ENCODE peak calls at places on chromosomes 16 and 17, in eight cellular contexts. F, U, D, I, Z, R, S and E are unnamed samples.

GRCh38 chr16:56793504-56793903 is 63.6 kb downstream of the NUP93 start:
- DNase-seq in R (no peak), S (no peak), D (no peak), Z (no peak), I (peak), F (peak), U (no peak), E (peak)

GRCh38 chr17:12990041-12990808 is 27.6 kb downstream of the ELAC2 start:
- DNase-seq in S (no peak), Z (no peak), U (no peak), F (no peak), I (no peak), D (no peak), R (no peak), E (no peak)

GRCh38 chr17:36673068-36673467 is 71.7 kb downstream of the MRM1 start:
- DNase-seq in D (no peak), F (no peak), U (no peak), I (no peak), S (no peak), R (no peak), Z (no peak), E (no peak)

GRCh38 chr17:60773552-60773951 is 95.9 kb downstream of the BCAS3 start:
- DNase-seq in U (no peak), Z (no peak), D (no peak), S (no peak), R (no peak), F (no peak), I (no peak), E (no peak)

GRCh38 chr17:304461-304860 is 48.1 kb downstream of the RPH3AL start:
- DNase-seq in Z (no peak), I (no peak), F (no peak), D (no peak), U (no peak), R (no peak), S (peak), E (no peak)

GRCh38 chr17:47708312-47708863 is 14.4 kb downstream of the TBKBP1 start:
- DNase-seq in F (no peak), S (no peak), Z (no peak), I (no peak), R (no peak), U (no peak), D (no peak), E (no peak)

GRCh38 chr16:86876499-86876898 is 298.1 kb downstream of the FOXL1 start:
- DNase-seq in Z (no peak), F (no peak), D (no peak), S (no peak), U (no peak), I (no peak), R (no peak), E (no peak)

GRCh38 chr16:73605309-73605708 is 557.4 kb upstream of the ZFHX3 start:
- DNase-seq in U (no peak), I (no peak), F (no peak), D (no peak), S (no peak), R (peak), Z (no peak), E (no peak)

GRCh38 chr17:56887552-56888467 is 26.0 kb downstream of the TRIM25 start:
- DNase-seq in F (no peak), U (no peak), I (no peak), S (no peak), R (no peak), D (no peak), Z (no peak), E (no peak)

GRCh38 chr17:27294689-27295630 is 1.0 kb downstream of the WSB1 start:
- DNase-seq in U (peak), D (no peak), I (peak), Z (peak), S (peak), F (peak), R (no peak), E (peak)

GRCh38 chr16:59170065-59170712 is 436.1 kb upstream of the GOT2 start:
- DNase-seq in S (no peak), I (no peak), F (no peak), R (peak), U (no peak), D (no peak), Z (peak), E (no peak)

GRCh38 chr17:45793999-45794540 is 9.9 kb downstream of the CRHR1 start:
- DNase-seq in R (no peak), I (no peak), S (no peak), F (no peak), Z (no peak), D (no peak), U (no peak), E (no peak)

GRCh38 chr17:60863892-60864673 is 186.4 kb downstream of the BCAS3 start:
- DNase-seq in D (no peak), I (peak), R (no peak), S (peak), U (no peak), Z (no peak), F (peak), E (no peak)

GRCh38 chr17:56125830-56126819 is 27.1 kb upstream of the ANKFN1 start:
- DNase-seq in S (peak), Z (peak), I (peak), R (no peak), U (peak), D (no peak), F (peak), E (peak)

GRCh38 chr16:28823291-28823718 is 506 bp downstream of the ATXN2L start:
- DNase-seq in Z (no peak), S (peak), I (peak), U (no peak), F (no peak), D (no peak), R (no peak), E (peak)

GRCh38 chr16:48687421-48688038 is 77.5 kb upstream of the N4BP1 start:
- DNase-seq in F (peak), R (no peak), S (peak), U (peak), D (peak), I (peak), Z (peak), E (peak)

GRCh38 chr16:30183236-30183960 is at the start of gene CORO1A:
- DNase-seq in I (peak), U (peak), R (no peak), S (peak), F (peak), D (peak), Z (peak), E (peak)

GRCh38 chr17:12302711-12303110 is 282.0 kb downstream of the MAP2K4 start:
- DNase-seq in S (no peak), I (no peak), D (no peak), F (no peak), U (no peak), Z (no peak), R (no peak), E (no peak)

GRCh38 chr17:79624658-79625478 is 14.0 kb upstream of the RBFOX3 start:
- DNase-seq in D (no peak), I (no peak), F (no peak), S (no peak), U (no peak), R (no peak), Z (no peak), E (no peak)

GRCh38 chr16:48895142-48895541 is 285.2 kb upstream of the N4BP1 start:
- DNase-seq in F (no peak), R (no peak), D (no peak), S (no peak), Z (no peak), U (no peak), I (no peak), E (no peak)

GRCh38 chr17:83082435-83082834 is 3.0 kb downstream of the METRNL start:
- DNase-seq in I (peak), U (no peak), R (no peak), S (no peak), D (no peak), Z (no peak), F (no peak), E (no peak)

GRCh38 chr16:17556276-17557052 is 85.7 kb upstream of the XYLT1 start:
- DNase-seq in S (no peak), I (peak), Z (peak), U (peak), F (peak), D (no peak), R (peak), E (peak)

GRCh38 chr16:83134638-83135037 is 507.9 kb downstream of the CDH13 start:
- DNase-seq in Z (no peak), R (no peak), S (no peak), F (no peak), I (peak), D (no peak), U (no peak), E (no peak)

GRCh38 chr16:70399326-70399725 is 39.6 kb downstream of the ST3GAL2 start:
- DNase-seq in R (no peak), D (no peak), F (no peak), U (no peak), I (no peak), Z (no peak), S (no peak), E (no peak)

GRCh38 chr16:75096730-75097129 is 19.9 kb downstream of the LDHD start:
- DNase-seq in I (no peak), D (no peak), Z (no peak), S (no peak), F (no peak), U (peak), R (peak), E (no peak)

GRCh38 chr16:67907397-67907796 is 14.3 kb downstream of the PSKH1 start:
- DNase-seq in Z (no peak), F (no peak), R (no peak), D (no peak), S (no peak), U (no peak), I (no peak), E (no peak)

GRCh38 chr17:2337811-2338657 is 733 bp downstream of the SGSM2 start:
- DNase-seq in Z (peak), I (peak), D (peak), U (peak), F (peak), S (peak), R (no peak), E (peak)

GRCh38 chr16:70685938-70686375 is at the start of gene MTSS2:
- DNase-seq in I (no peak), D (peak), Z (peak), S (peak), U (peak), R (no peak), F (peak), E (no peak)